ENCODE peak calls at places on chromosomes 12 and 14, in eight cellular contexts. I is pancreas, H is hepatocyte, M is right cardiac atrium, S is tibial artery, D is breast epithelium, V is aorta, J is Peyer's patch. E is an unnamed sample.

GRCh38 chr12:6264402-6265037 is 46.0 kb upstream of the PLEKHG6 start:
- DNase-seq in I (no peak), H (no peak), M (no peak), S (no peak), D (no peak), V (no peak), J (no peak), E (peak; percentile 39)

GRCh38 chr12:111192657-111193056 is 176.2 kb downstream of the PHETA1 start:
- DNase-seq in I (no peak), H (no peak), M (no peak), S (no peak), D (no peak), V (no peak), J (no peak), E (no peak)

GRCh38 chr12:120720234-120720968 is 5.2 kb upstream of the ACADS start:
- DNase-seq in I (no peak), H (peak; percentile 57), M (no peak), S (peak; percentile 41), D (no peak), V (peak; percentile 56), J (no peak), E (peak; percentile 53)

GRCh38 chr12:57836442-57837375 is 9.8 kb downstream of the CTDSP2 start:
- DNase-seq in I (peak; percentile 58), H (peak; percentile 71), M (peak; percentile 85), S (peak; percentile 78), D (peak; percentile 59), V (peak; percentile 90), J (peak; percentile 74), E (peak; percentile 38)

GRCh38 chr12:81079280-81080076 is 1.6 kb downstream of the ACSS3 start:
- DNase-seq in I (no peak), H (no peak), M (no peak), S (no peak), D (no peak), V (no peak), J (no peak), E (no peak)

GRCh38 chr14:80427101-80427500 is 215.8 kb upstream of the DIO2 start:
- DNase-seq in I (no peak), H (no peak), M (no peak), S (no peak), D (no peak), V (no peak), J (no peak), E (no peak)

GRCh38 chr14:61269321-61270083 is 11.6 kb downstream of the TMEM30B start:
- DNase-seq in I (peak; percentile 64), H (peak; percentile 85), M (peak; percentile 66), S (peak; percentile 81), D (peak; percentile 68), V (peak; percentile 85), J (peak; percentile 59), E (peak; percentile 88)

GRCh38 chr12:52280319-52280795 is 5.9 kb downstream of the KRT86 start:
- DNase-seq in I (peak; percentile 51), H (peak; percentile 64), M (peak; percentile 56), S (peak; percentile 47), D (peak; percentile 81), V (peak; percentile 89), J (no peak), E (no peak)

GRCh38 chr12:64450711-64451486 is 1.0 kb upstream of the TBK1 start:
- DNase-seq in I (no peak), H (peak; percentile 18), M (no peak), S (no peak), D (no peak), V (no peak), J (no peak), E (no peak)

GRCh38 chr12:67650528-67651379 is 2.2 kb downstream of the DYRK2 start:
- DNase-seq in I (peak; percentile 35), H (no peak), M (no peak), S (no peak), D (no peak), V (no peak), J (no peak), E (peak; percentile 23)

GRCh38 chr14:95561001-95561412 is 26.2 kb downstream of the GLRX5 start:
- DNase-seq in I (peak; percentile 84), H (peak; percentile 94), M (peak; percentile 75), S (peak; percentile 71), D (peak; percentile 92), V (peak; percentile 92), J (peak; percentile 90), E (peak; percentile 88)

GRCh38 chr12:70317781-70318180 is 48.3 kb upstream of the KCNMB4 start:
- DNase-seq in I (no peak), H (no peak), M (no peak), S (no peak), D (no peak), V (no peak), J (no peak), E (no peak)

GRCh38 chr12:77751939-77752338 is 78.8 kb upstream of the NAV3 start:
- DNase-seq in I (no peak), H (no peak), M (no peak), S (no peak), D (no peak), V (no peak), J (no peak), E (no peak)

GRCh38 chr12:11059784-11060183 is 2.3 kb downstream of the TAS2R46 start:
- DNase-seq in I (no peak), H (no peak), M (no peak), S (no peak), D (no peak), V (no peak), J (no peak), E (no peak)

GRCh38 chr14:73462078-73462715 is 3.9 kb upstream of the NUMB start:
- DNase-seq in I (peak; percentile 94), H (peak; percentile 83), M (peak; percentile 53), S (peak; percentile 33), D (peak; percentile 64), V (no peak), J (no peak), E (peak; percentile 99)

GRCh38 chr12:120013659-120014380 is 24.8 kb downstream of the BICDL1 start:
- DNase-seq in I (no peak), H (no peak), M (no peak), S (no peak), D (no peak), V (no peak), J (no peak), E (peak; percentile 50)

GRCh38 chr12:104680506-104680905 is 223.8 kb downstream of the CHST11 start:
- DNase-seq in I (no peak), H (no peak), M (no peak), S (no peak), D (no peak), V (no peak), J (no peak), E (no peak)

GRCh38 chr14:71931492-71932228 is 569 bp upstream of the RGS6 start:
- DNase-seq in I (no peak), H (no peak), M (peak; percentile 25), S (peak; percentile 29), D (no peak), V (no peak), J (no peak), E (no peak)

GRCh38 chr12:24045816-24046257 is 96.4 kb upstream of the SOX5 start:
- DNase-seq in I (no peak), H (peak; percentile 7), M (peak; percentile 15), S (peak; percentile 39), D (no peak), V (no peak), J (no peak), E (no peak)

GRCh38 chr12:81263072-81263471 is 185.2 kb downstream of the ACSS3 start:
- DNase-seq in I (no peak), H (no peak), M (no peak), S (no peak), D (no peak), V (no peak), J (no peak), E (no peak)

GRCh38 chr12:121709478-121709890 is 3.1 kb upstream of the TMEM120B start:
- DNase-seq in I (no peak), H (peak; percentile 57), M (no peak), S (no peak), D (no peak), V (no peak), J (no peak), E (no peak)

GRCh38 chr14:86464386-86464785 is 934.4 kb downstream of the FLRT2 start:
- DNase-seq in I (no peak), H (no peak), M (no peak), S (no peak), D (no peak), V (no peak), J (no peak), E (no peak)

DNA sequence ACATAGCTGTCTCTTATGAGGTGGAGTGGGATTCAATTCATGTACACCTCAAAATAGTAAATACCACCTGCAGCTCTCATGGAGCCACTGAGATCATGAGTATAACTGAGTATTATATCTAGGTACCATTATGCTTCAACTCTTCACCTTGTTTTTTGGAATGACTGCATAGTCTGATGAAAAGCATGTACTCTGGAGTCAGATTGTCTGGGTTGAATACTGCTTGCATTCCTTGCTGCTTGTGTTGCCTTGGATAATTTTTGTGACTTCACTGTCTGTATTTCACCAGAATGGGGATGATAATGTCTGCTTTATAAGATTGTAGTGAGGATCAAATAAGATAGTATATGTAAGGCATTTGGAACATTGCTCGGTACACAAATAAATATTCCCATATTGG is 54.2 kb downstream of the SUSD6 start:
- DNase-seq in I (no peak), H (no peak), M (no peak), S (no peak), D (no peak), V (no peak), J (no peak), E (no peak)
- H3K4me1 ChIP-seq in I (peaks cover 39% of the 10 kb centered on the region), H (peaks cover 67% of the 10 kb centered on the region), M (peaks cover 42% of the 10 kb centered on the region), S (no peaks in the 10 kb centered on the region), D (peaks cover 31% of the 10 kb centered on the region), V (peaks cover 4% of the 10 kb centered on the region), J (peaks cover 46% of the 10 kb centered on the region), E (peaks cover 11% of the 10 kb centered on the region)

DNA sequence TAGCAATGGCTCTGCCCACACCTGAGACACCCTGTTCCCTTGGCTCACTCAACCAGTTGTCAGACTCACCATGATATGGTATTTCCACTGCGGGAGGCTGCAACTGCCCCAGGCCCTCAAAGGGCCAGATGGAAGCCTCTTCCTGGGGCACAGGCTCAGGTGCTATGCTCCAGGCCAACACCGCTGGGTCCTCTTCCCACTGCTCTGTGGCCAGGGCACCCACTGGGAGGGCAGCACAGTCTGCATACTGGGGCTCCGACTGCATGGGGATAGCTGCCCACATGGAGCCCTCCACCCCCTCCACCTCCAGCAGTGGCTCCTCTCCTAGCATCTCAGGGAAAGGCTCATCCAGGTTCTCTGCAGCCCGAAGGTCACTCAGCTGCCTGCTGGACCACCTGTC is 3.7 kb downstream of the ANGEL1 start:
- DNase-seq in I (no peak), H (no peak), M (no peak), S (no peak), D (no peak), V (no peak), J (no peak), E (no peak)
- H3K4me1 ChIP-seq in I (peaks cover 19% of the 10 kb centered on the region), H (no peaks in the 10 kb centered on the region), M (no peaks in the 10 kb centered on the region), S (no peaks in the 10 kb centered on the region), D (peaks cover 9% of the 10 kb centered on the region), V (peaks cover 3% of the 10 kb centered on the region), J (peaks cover 18% of the 10 kb centered on the region), E (no peaks in the 10 kb centered on the region)

GRCh38 chr14:98259881-98260280 is 1012.1 kb downstream of the BCL11B start:
- DNase-seq in I (no peak), H (no peak), M (no peak), S (no peak), D (no peak), V (no peak), J (no peak), E (no peak)

GRCh38 chr14:98262566-98262965 is 1009.4 kb downstream of the BCL11B start:
- DNase-seq in I (no peak), H (no peak), M (no peak), S (no peak), D (no peak), V (no peak), J (no peak), E (no peak)
- H3K4me1 ChIP-seq in I (no peaks in the 10 kb centered on the region), H (no peaks in the 10 kb centered on the region), M (no peaks in the 10 kb centered on the region), S (no peaks in the 10 kb centered on the region), D (no peaks in the 10 kb centered on the region), V (no peaks in the 10 kb centered on the region), J (no peaks in the 10 kb centered on the region), E (no peaks in the 10 kb centered on the region)

GRCh38 chr14:91405241-91405721 is 12.3 kb downstream of the CCDC88C start:
- DNase-seq in I (no peak), H (no peak), M (no peak), S (no peak), D (no peak), V (no peak), J (peak; percentile 54), E (no peak)
- H3K4me1 ChIP-seq in I (peaks cover 26% of the 10 kb centered on the region), H (peaks cover 13% of the 10 kb centered on the region), M (peaks cover 4% of the 10 kb centered on the region), S (no peaks in the 10 kb centered on the region), D (no peaks in the 10 kb centered on the region), V (no peaks in the 10 kb centered on the region), J (peaks cover 38% of the 10 kb centered on the region), E (peaks cover 4% of the 10 kb centered on the region)